ENCODE peak calls at places on chromosomes 12 and 14, in seven cellular contexts. One of them, this sample, is unnamed.

GRCh38 chr12:3627336-3627735 is 125.6 kb downstream of the CRACR2A start:
- DNase-seq in H9: no peak
- DNase-seq in neuronal stem cell: no peak
- DNase-seq in trophoblast cell: no peak
- DNase-seq in mesenchymal stem cell: no peak
- DNase-seq in H1: no peak
- DNase-seq in IMR-90: no peak
- DNase-seq in this sample: no peak

GRCh38 chr12:58925111-58925732 is 4.9 kb upstream of the LRIG3 start:
- DNase-seq in IMR-90: peak
- DNase-seq in H9: no peak
- DNase-seq in neuronal stem cell: no peak
- DNase-seq in trophoblast cell: no peak
- DNase-seq in H1: no peak
- DNase-seq in mesenchymal stem cell: peak
- DNase-seq in this sample: peak

GRCh38 chr12:40903040-40903439 is 210.8 kb downstream of the CNTN1 start:
- DNase-seq in neuronal stem cell: no peak
- DNase-seq in H1: no peak
- DNase-seq in mesenchymal stem cell: no peak
- DNase-seq in trophoblast cell: no peak
- DNase-seq in IMR-90: no peak
- DNase-seq in H9: no peak
- DNase-seq in this sample: peak

GRCh38 chr12:98808243-98808895 is 163.3 kb downstream of the APAF1 start:
- DNase-seq in H1: no peak
- DNase-seq in IMR-90: no peak
- DNase-seq in H9: no peak
- DNase-seq in neuronal stem cell: no peak
- DNase-seq in trophoblast cell: no peak
- DNase-seq in mesenchymal stem cell: no peak
- DNase-seq in this sample: no peak

GRCh38 chr14:98808494-98809407 is 463.2 kb downstream of the BCL11B start:
- DNase-seq in mesenchymal stem cell: no peak
- DNase-seq in IMR-90: no peak
- DNase-seq in H1: no peak
- DNase-seq in trophoblast cell: peak
- DNase-seq in H9: no peak
- DNase-seq in neuronal stem cell: no peak
- DNase-seq in this sample: peak

GRCh38 chr14:94543450-94544123 is 17.7 kb upstream of the SERPINA4 start:
- DNase-seq in neuronal stem cell: no peak
- DNase-seq in IMR-90: no peak
- DNase-seq in mesenchymal stem cell: no peak
- DNase-seq in trophoblast cell: peak
- DNase-seq in H1: no peak
- DNase-seq in H9: peak
- DNase-seq in this sample: no peak

GRCh38 chr12:5889381-5890047 is 55.5 kb downstream of the ANO2 start:
- DNase-seq in H9: peak
- DNase-seq in H1: peak
- DNase-seq in neuronal stem cell: no peak
- DNase-seq in mesenchymal stem cell: no peak
- DNase-seq in trophoblast cell: no peak
- DNase-seq in IMR-90: no peak
- DNase-seq in this sample: peak

GRCh38 chr14:38290601-38291190 is 34.8 kb upstream of the CLEC14A start:
- DNase-seq in IMR-90: peak
- DNase-seq in mesenchymal stem cell: peak
- DNase-seq in H9: no peak
- DNase-seq in H1: no peak
- DNase-seq in neuronal stem cell: no peak
- DNase-seq in trophoblast cell: no peak
- DNase-seq in this sample: no peak

GRCh38 chr12:9253464-9253863 is 45.3 kb upstream of the PZP start:
- DNase-seq in trophoblast cell: peak
- DNase-seq in H1: no peak
- DNase-seq in neuronal stem cell: no peak
- DNase-seq in IMR-90: no peak
- DNase-seq in H9: no peak
- DNase-seq in mesenchymal stem cell: no peak
- DNase-seq in this sample: no peak

GRCh38 chr14:50040401-50040775 is 76.0 kb downstream of the VCPKMT start:
- DNase-seq in mesenchymal stem cell: peak
- DNase-seq in trophoblast cell: peak
- DNase-seq in neuronal stem cell: no peak
- DNase-seq in H9: no peak
- DNase-seq in H1: no peak
- DNase-seq in IMR-90: peak
- DNase-seq in this sample: peak

GRCh38 chr12:93982847-93983315 is 165.5 kb upstream of the PLXNC1 start:
- DNase-seq in neuronal stem cell: no peak
- DNase-seq in mesenchymal stem cell: peak
- DNase-seq in trophoblast cell: no peak
- DNase-seq in H1: no peak
- DNase-seq in IMR-90: peak
- DNase-seq in H9: no peak
- DNase-seq in this sample: peak

GRCh38 chr14:87149583-87150354 is 843.2 kb downstream of the GALC start:
- DNase-seq in mesenchymal stem cell: peak
- DNase-seq in H9: peak
- DNase-seq in H1: no peak
- DNase-seq in trophoblast cell: no peak
- DNase-seq in IMR-90: peak
- DNase-seq in neuronal stem cell: no peak
- DNase-seq in this sample: peak

GRCh38 chr12:114447274-114447716 is 41.4 kb upstream of the TBX5 start:
- DNase-seq in H1: peak
- DNase-seq in neuronal stem cell: no peak
- DNase-seq in IMR-90: no peak
- DNase-seq in H9: peak
- DNase-seq in mesenchymal stem cell: no peak
- DNase-seq in trophoblast cell: no peak
- DNase-seq in this sample: peak

GRCh38 chr12:113273053-113273725 is 51.9 kb downstream of the TPCN1 start:
- DNase-seq in IMR-90: peak
- DNase-seq in mesenchymal stem cell: peak
- DNase-seq in H9: no peak
- DNase-seq in H1: no peak
- DNase-seq in trophoblast cell: no peak
- DNase-seq in neuronal stem cell: no peak
- DNase-seq in this sample: peak

GRCh38 chr14:35406811-35407630 is 2.5 kb upstream of the NFKBIA start:
- DNase-seq in mesenchymal stem cell: peak
- DNase-seq in neuronal stem cell: peak
- DNase-seq in H1: no peak
- DNase-seq in IMR-90: peak
- DNase-seq in H9: no peak
- DNase-seq in trophoblast cell: peak
- DNase-seq in this sample: peak

GRCh38 chr12:13242926-13243325 is 46.4 kb downstream of the EMP1 start:
- DNase-seq in H9: no peak
- DNase-seq in neuronal stem cell: no peak
- DNase-seq in H1: no peak
- DNase-seq in IMR-90: no peak
- DNase-seq in mesenchymal stem cell: no peak
- DNase-seq in trophoblast cell: no peak
- DNase-seq in this sample: no peak

GRCh38 chr12:104697186-104697585 is 240.4 kb downstream of the CHST11 start:
- DNase-seq in mesenchymal stem cell: no peak
- DNase-seq in IMR-90: no peak
- DNase-seq in neuronal stem cell: no peak
- DNase-seq in trophoblast cell: no peak
- DNase-seq in H1: no peak
- DNase-seq in H9: no peak
- DNase-seq in this sample: no peak

GRCh38 chr14:85562630-85563029 is 32.7 kb downstream of the FLRT2 start:
- DNase-seq in neuronal stem cell: no peak
- DNase-seq in mesenchymal stem cell: no peak
- DNase-seq in H9: no peak
- DNase-seq in trophoblast cell: no peak
- DNase-seq in IMR-90: no peak
- DNase-seq in H1: no peak
- DNase-seq in this sample: no peak
- H3K23ac ChIP-seq in neuronal stem cell: no peak
- H3K23ac ChIP-seq in mesenchymal stem cell: no peak
- H3K23ac ChIP-seq in H9: no peak
- H3K23ac ChIP-seq in trophoblast cell: no peak
- H3K23ac ChIP-seq in IMR-90: no peak
- H3K23ac ChIP-seq in H1: no peak
- H3K23ac ChIP-seq in this sample: no peak

GRCh38 chr14:55105991-55106390 is 23.1 kb upstream of the LGALS3 start:
- DNase-seq in mesenchymal stem cell: no peak
- DNase-seq in H1: no peak
- DNase-seq in H9: no peak
- DNase-seq in trophoblast cell: peak
- DNase-seq in IMR-90: no peak
- DNase-seq in neuronal stem cell: no peak
- DNase-seq in this sample: no peak

GRCh38 chr14:55102141-55102547 is 26.9 kb upstream of the LGALS3 start:
- DNase-seq in H9: peak
- DNase-seq in H1: no peak
- DNase-seq in mesenchymal stem cell: peak
- DNase-seq in neuronal stem cell: no peak
- DNase-seq in IMR-90: peak
- DNase-seq in trophoblast cell: no peak
- DNase-seq in this sample: peak

GRCh38 chr14:55104051-55104954 is 24.7 kb upstream of the LGALS3 start:
- DNase-seq in H9: no peak
- DNase-seq in neuronal stem cell: no peak
- DNase-seq in mesenchymal stem cell: no peak
- DNase-seq in IMR-90: no peak
- DNase-seq in H1: no peak
- DNase-seq in trophoblast cell: peak
- DNase-seq in this sample: peak

GRCh38 chr14:55101698-55102097 is 27.4 kb upstream of the LGALS3 start:
- DNase-seq in H9: no peak
- DNase-seq in IMR-90: no peak
- DNase-seq in neuronal stem cell: no peak
- DNase-seq in trophoblast cell: no peak
- DNase-seq in H1: no peak
- DNase-seq in mesenchymal stem cell: no peak
- DNase-seq in this sample: no peak

DNA sequence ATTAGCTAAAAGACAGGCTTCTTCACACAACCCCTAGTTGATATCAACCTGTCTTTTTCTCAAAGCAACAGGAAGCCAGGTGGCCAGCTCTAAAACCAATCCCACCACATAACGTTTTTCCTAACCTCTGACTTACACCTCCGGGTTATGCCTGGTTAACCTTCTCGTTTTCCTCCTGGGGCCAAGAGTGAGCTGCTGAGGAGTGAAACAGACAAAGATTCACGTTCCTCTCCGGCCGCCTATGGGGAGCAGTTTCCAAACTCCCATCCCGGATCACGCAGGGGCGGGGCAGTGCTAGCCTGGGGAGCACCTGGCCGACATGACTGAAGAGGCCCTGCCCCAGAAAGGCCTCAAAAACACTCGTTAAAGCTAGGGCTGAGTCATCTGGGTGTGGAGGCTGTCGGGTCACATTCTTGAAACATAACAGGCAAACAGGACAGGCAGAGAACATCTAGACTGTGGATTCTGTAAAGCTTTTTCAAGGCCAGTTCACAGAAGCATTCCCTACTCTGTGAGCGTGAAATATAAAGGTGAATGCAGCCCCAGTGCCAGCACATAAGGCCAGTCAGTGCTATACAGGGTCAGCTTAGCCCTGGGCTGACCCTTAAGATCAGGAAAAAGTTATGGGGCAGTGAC is 25.9 kb upstream of the LGALS3 start:
- DNase-seq in neuronal stem cell: peak
- DNase-seq in mesenchymal stem cell: peak
- DNase-seq in H1: peak
- DNase-seq in H9: peak
- DNase-seq in IMR-90: peak
- DNase-seq in trophoblast cell: peak
- DNase-seq in this sample: peak
- H3K18ac ChIP-seq in neuronal stem cell: peak
- H3K18ac ChIP-seq in mesenchymal stem cell: peak
- H3K18ac ChIP-seq in H1: peak
- H3K18ac ChIP-seq in H9: peak
- H3K18ac ChIP-seq in IMR-90: peak
- H3K18ac ChIP-seq in trophoblast cell: no peak
- H3K18ac ChIP-seq in this sample: peak

DNA sequence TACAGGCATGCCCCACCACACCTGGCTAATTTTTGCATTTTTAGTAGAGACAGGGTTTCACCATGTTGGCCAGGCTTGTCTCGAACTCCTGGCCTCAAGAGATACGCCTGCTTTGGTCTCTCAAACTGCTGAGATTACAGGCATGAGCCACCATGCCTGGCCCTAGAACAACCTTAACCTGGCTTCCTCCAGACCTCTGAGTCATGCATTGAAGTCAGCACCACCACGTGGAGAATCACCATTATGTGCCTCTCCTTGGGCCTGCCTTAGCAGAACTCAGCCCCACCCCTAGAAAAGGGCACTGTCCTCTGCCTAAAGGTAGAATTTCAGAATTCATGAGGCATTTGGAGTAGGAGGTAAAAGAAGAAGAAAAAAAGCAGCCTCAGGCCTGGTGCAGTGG is 49.0 kb downstream of the LIMA1 start:
- DNase-seq in IMR-90: no peak
- DNase-seq in trophoblast cell: peak
- DNase-seq in neuronal stem cell: no peak
- DNase-seq in H9: peak
- DNase-seq in H1: no peak
- DNase-seq in mesenchymal stem cell: no peak
- DNase-seq in this sample: peak
- H3K23ac ChIP-seq in IMR-90: no peak
- H3K23ac ChIP-seq in trophoblast cell: no peak
- H3K23ac ChIP-seq in neuronal stem cell: no peak
- H3K23ac ChIP-seq in H9: no peak
- H3K23ac ChIP-seq in H1: no peak
- H3K23ac ChIP-seq in mesenchymal stem cell: no peak
- H3K23ac ChIP-seq in this sample: no peak

DNA sequence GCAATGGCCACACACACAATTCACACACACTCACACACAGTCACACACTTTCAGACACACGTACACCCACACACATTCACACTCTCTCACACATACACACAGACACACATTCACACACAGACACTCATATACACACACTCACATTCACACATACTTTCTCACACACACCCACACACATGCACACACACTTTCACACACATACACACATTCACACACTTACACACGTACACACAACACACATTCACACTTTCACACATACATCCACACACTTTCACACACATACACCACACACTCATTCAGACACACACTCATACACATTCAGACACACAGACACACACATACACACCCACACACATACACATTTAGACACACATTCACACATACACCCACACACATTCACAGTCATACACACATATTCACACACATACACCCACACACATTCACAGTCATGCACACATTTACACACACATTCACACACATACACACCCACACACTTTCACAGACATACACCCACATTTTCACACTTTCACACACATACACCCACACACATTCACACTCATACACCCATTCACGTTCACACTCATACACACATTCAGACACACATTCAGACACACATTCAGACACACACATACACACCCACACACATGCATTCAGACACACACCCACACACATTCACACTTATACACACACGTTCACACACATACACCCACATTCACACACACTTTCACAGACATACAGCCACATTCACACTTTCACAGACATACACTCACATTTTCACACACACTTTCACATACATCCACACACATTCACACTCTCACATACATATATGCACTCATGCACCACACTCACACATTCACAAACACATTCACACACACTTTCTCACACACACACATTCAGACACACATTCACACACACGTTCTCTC is 52.6 kb upstream of the C14orf180 start:
- DNase-seq in IMR-90: no peak
- DNase-seq in neuronal stem cell: no peak
- DNase-seq in H9: no peak
- DNase-seq in mesenchymal stem cell: no peak
- DNase-seq in trophoblast cell: no peak
- DNase-seq in H1: no peak
- DNase-seq in this sample: no peak
- H3K18ac ChIP-seq in IMR-90: no peak
- H3K18ac ChIP-seq in neuronal stem cell: no peak
- H3K18ac ChIP-seq in H9: no peak
- H3K18ac ChIP-seq in mesenchymal stem cell: no peak
- H3K18ac ChIP-seq in trophoblast cell: no peak
- H3K18ac ChIP-seq in H1: no peak
- H3K18ac ChIP-seq in this sample: no peak

This sample was measured in mesendoderm.